ENCODE peak calls at places on chromosomes 2 and 18, in five cellular contexts. E is ovary; O is astrocyte; C is CD4-positive, CD25-positive, alpha-beta regulatory T cell; A is tibial nerve. B is an unnamed sample. For H3K4me1 and H3K27me3, the result is how much of the 10 kb centered on the place peaks cover.

GRCh38 chr18:34957119-34957863 is 83.9 kb upstream of the MAPRE2 start:
- DNase-seq in E (no peak), O (peak), C (no peak), A (no peak), B (no peak)

GRCh38 chr2:51483720-51484119 is 451.8 kb upstream of the NRXN1 start:
- DNase-seq in E (no peak), O (no peak), C (no peak), A (no peak), B (no peak)

GRCh38 chr2:10162586-10163497 is 40.3 kb downstream of the RRM2 start:
- DNase-seq in E (no peak), O (no peak), C (no peak), A (no peak), B (no peak)

GRCh38 chr2:236546561-236546961 is 23.1 kb upstream of the ACKR3 start:
- DNase-seq in E (no peak), O (no peak), C (peak), A (no peak), B (peak)

GRCh38 chr2:43000242-43001054 is 208.1 kb upstream of the HAAO start:
- DNase-seq in E (no peak), O (no peak), C (no peak), A (no peak), B (no peak)

GRCh38 chr18:12904012-12904516 is 20.0 kb upstream of the PTPN2 start:
- DNase-seq in E (peak), O (no peak), C (no peak), A (no peak), B (no peak)

GRCh38 chr18:2981212-2981728 is 31.7 kb downstream of the LPIN2 start:
- DNase-seq in E (no peak), O (peak), C (no peak), A (no peak), B (no peak)

GRCh38 chr2:128914320-128914719 is 595.7 kb upstream of the HS6ST1 start:
- DNase-seq in E (no peak), O (no peak), C (no peak), A (no peak), B (no peak)

GRCh38 chr2:10236571-10237391 is 65.9 kb upstream of the HPCAL1 start:
- DNase-seq in E (no peak), O (no peak), C (no peak), A (no peak), B (no peak)

GRCh38 chr2:186848873-186849578 is at the start of gene ZSWIM2:
- DNase-seq in E (peak), O (peak), C (peak), A (peak), B (peak)

DNA sequence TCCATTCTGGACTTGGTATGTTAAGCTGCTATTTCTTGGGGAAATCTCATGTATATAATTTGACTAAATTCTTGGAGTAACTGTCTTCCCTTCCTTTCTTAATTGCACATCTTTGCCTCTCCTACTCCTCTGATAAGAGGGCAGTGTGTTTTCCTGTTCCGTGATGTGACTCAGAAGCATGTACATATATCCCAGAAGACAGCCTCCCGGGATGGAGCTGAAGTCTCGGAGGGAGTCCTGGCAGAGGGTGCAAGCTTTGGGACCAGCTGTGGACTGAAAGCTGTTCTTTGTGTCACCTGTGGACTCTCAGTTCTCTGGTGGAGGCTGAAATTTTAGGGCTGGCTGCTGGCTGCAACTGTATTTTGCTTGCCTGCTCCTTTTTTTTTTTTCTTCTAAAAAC is 54.7 kb upstream of the MGAT5 start:
- DNase-seq in E (no peak), O (no peak), C (no peak), A (no peak), B (no peak)
- H3K4me1 ChIP-seq in E (under half), O (under half), C (under half), A (under half), B (under half)

GRCh38 chr18:37492952-37493351 is 72.6 kb downstream of the CELF4 start:
- DNase-seq in E (no peak), O (no peak), C (no peak), A (no peak), B (no peak)

GRCh38 chr18:37489011-37489410 is 76.6 kb downstream of the CELF4 start:
- DNase-seq in E (no peak), O (no peak), C (no peak), A (no peak), B (no peak)

GRCh38 chr18:37487400-37487831 is 78.2 kb downstream of the CELF4 start:
- DNase-seq in E (peak), O (no peak), C (no peak), A (no peak), B (no peak)

GRCh38 chr18:37491526-37491925 is 74.1 kb downstream of the CELF4 start:
- DNase-seq in E (no peak), O (no peak), C (no peak), A (no peak), B (no peak)

GRCh38 chr18:37489998-37490397 is 75.6 kb downstream of the CELF4 start:
- DNase-seq in E (no peak), O (no peak), C (no peak), A (no peak), B (no peak)
- H3K27me3 ChIP-seq in E (under half), O (under half), C (under half), A (half or more), B (under half)

DNA sequence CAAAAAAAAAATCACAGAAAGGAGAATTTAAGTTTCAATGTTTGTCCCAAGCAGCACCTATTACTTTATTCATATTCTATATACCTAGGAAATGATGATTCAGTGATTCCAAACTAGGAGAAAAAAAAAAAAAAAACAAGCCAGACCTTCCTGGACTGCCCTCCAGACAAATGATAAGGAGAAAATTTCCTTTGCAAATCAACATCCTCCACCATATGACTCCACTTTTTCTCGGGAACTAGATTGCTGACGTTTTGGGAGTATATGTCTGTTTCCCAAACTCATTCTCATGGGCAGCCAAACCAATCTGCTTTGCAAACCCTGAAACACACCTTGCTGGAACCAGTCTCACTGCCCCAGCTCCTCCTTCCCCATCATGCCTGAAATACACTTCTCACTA is 16.8 kb downstream of the AP1S3 start:
- DNase-seq in E (no peak), O (no peak), C (no peak), A (no peak), B (no peak)
- H3K27ac ChIP-seq in E (no peak), O (no peak), C (no peak), A (no peak), B (no peak)

DNA sequence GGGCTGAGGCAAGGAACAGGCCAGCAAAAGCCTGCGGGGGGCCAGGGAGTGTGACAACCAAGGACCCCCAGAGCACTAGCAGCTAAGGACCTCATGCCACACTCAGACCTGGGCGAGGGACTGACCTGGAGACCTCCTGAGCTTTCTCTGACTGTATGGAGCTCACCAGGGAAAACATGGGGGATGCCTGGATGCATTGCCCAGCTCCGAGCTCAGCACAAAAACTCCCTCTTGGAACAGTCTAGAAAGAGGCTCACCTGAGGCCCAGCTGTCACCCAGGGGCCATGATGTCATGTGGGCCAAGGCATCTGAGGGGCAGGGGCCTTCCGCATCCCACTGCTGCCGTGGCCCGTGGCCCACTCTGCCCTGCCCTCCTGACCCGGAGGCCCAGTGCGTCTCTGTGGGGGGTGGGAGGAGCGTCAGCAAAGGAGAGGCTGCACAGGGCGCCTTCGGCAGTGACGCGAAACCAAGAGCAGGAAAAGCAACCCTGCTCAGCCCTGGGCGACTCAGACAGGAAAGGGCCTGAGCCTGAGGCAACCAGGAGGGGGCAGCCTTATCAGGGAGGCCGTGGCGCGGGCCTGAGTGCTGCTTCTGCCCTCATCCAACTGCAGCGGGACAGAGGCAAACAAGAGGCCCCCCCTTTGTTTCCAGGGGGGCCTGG is 57.3 kb upstream of the ALPP start:
- DNase-seq in E (no peak), O (no peak), C (peak), A (no peak), B (no peak)
- H3K4me1 ChIP-seq in E (under half), O (under half), C (half or more), A (under half), B (half or more)

DNA sequence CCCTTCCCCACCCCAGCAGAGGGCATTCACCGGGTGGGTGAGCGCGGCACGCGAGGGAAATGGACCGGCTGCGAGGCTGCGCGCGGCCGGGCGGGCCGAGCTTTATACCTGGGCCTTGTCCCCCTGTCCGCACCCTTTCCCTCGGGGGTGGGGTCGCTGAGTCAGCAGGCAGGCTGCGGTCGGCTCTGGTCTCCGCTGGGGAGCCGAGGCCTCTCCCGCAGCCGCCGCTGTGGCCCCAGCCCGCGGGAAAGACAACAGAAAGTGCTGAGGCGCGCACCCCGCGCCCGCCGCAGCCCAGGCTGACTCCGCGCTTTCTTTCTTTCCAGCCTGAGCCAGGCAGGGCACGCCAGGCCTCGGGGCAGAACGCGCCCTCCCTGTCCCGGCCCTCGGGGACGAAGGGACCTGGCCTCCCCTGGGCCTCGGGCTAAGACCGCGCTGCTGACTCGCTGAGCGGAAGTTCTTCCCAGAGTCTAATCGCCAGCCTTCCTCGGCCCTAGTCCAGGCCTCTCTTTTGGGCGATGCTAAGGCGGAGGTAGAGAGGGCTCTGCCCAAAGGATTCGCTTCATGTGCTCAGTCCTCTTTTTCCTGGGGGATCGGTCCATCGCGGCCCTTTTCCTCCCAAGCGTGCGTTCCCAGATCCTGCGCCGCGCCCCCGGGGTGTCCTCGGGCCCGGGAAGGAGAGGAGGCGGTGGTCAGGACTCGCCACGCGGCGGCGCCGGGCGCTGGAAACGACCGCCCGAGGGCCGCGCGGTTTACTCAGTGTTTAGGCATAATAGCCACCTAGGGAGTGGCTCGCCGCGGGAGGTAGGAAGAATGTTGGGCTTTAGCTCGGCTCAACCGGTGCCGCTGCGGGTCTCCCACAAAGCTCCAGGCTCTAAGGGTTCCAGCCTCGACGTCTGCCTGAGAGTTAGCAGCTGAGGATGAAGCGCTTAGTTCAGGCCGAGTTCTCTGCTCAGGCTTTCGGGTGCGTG is at the start of gene CRYBA2:
- DNase-seq in E (no peak), O (no peak), C (no peak), A (no peak), B (no peak)
- H3K27me3 ChIP-seq in E (under half), O (half or more), C (under half), A (half or more), B (under half)

DNA sequence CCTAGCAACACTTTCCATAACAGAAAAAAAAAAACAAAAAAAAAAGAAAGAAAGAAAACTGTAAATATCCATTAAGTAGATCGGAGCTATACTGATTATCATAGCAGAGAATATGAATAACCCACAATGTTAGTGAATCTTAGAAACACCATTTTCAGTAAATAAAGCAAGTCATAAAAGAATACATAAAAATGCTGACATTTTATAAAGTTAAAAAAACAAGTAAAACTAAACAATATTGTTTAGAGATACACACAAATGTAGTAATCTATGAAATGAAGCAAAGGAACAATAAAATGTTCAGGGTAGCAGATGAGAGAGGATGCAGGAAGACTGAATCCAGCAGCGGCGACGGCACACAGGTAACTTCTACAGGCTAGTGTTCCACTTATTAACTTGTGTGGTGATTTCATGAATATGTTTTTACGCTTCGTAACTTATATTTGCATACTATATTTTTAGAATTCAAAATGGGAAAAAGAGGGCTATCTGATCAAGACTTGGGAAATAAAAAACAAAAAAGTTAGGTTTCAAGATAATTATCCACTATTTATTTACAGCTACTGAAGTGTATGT is 4.8 kb downstream of the ROCK2 start:
- DNase-seq in E (no peak), O (no peak), C (no peak), A (no peak), B (no peak)
- H3K27ac ChIP-seq in E (no peak), O (no peak), C (no peak), A (no peak), B (no peak)

GRCh38 chr18:63180333-63180732 is 139.2 kb downstream of the BCL2 start:
- DNase-seq in E (no peak), O (no peak), C (no peak), A (no peak), B (no peak)

GRCh38 chr18:63182861-63183260 is 136.7 kb downstream of the BCL2 start:
- DNase-seq in E (no peak), O (no peak), C (no peak), A (no peak), B (no peak)

GRCh38 chr18:63182247-63182771 is 137.3 kb downstream of the BCL2 start:
- DNase-seq in E (no peak), O (no peak), C (no peak), A (no peak), B (no peak)

GRCh38 chr18:63180971-63181376 is 138.6 kb downstream of the BCL2 start:
- DNase-seq in E (no peak), O (no peak), C (no peak), A (no peak), B (no peak)

DNA sequence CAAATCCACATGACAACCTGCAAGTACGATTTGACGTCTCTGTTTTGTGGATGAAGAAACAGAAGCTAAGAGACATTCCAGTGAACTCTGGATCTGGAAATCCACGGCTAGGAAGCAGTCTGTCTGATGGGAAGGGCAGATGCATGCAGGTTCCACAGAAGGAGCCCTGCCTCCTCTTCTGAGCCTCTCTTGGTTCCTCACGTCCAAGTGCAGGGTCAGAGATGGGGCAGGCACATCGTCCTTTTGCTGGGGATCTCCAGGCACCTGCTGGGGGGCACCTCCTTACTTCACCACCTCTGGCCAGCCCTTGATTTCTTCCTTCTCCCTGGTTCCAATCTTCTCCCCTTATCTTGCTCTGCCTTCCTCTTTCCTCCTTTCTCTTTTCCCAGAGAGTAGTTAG is 137.9 kb downstream of the BCL2 start:
- DNase-seq in E (no peak), O (no peak), C (no peak), A (no peak), B (no peak)
- H3K4me1 ChIP-seq in E (under half), O (under half), C (under half), A (under half), B (under half)

GRCh38 chr18:49669403-49669802 is 107.5 kb downstream of the LIPG start:
- DNase-seq in E (no peak), O (peak), C (no peak), A (no peak), B (no peak)
- H3K27me3 ChIP-seq in E (under half), O (under half), C (under half), A (under half), B (under half)

GRCh38 chr2:195622966-195623365 is 34.1 kb upstream of the SLC39A10 start:
- DNase-seq in E (no peak), O (peak), C (no peak), A (no peak), B (no peak)

GRCh38 chr2:195620499-195620898 is 36.5 kb upstream of the SLC39A10 start:
- DNase-seq in E (no peak), O (peak), C (no peak), A (no peak), B (no peak)
- H3K27ac ChIP-seq in E (no peak), O (no peak), C (no peak), A (no peak), B (no peak)

DNA sequence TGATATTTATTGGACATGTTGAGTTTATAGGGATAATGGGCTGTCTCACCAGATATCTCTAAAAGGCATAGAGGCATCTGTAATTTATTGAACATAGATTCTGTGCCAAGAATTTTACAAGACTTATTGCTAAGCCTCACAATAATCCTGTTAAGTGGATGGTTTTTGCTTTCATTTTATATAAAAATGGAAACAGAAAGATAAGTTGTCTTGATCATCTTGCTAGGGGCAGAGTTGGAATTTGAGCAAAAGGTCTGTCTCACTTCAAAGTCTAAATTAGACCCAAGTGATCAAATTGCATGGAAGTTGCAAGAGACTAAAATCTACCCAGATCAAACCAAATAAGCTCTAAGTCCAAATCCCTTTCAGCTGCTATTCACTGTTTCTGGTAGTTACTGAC is 95.3 kb upstream of the SOX11 start:
- DNase-seq in E (no peak), O (no peak), C (no peak), A (no peak), B (no peak)
- H3K4me1 ChIP-seq in E (under half), O (under half), C (under half), A (under half), B (under half)

B was measured in naive thymus-derived CD4-positive, alpha-beta T cell.